ENCODE peak calls at places on chromosome 11, in eight cellular contexts. G, Z, Y, A, B, M, F and V are unnamed samples.

GRCh38 chr11:47408598-47409439 is 429 bp downstream of the SLC39A13 start:
- DNase-seq in Y (peak), F (peak), A (peak), M (peak), B (no peak), G (peak), Z (no peak), V (no peak)

GRCh38 chr11:72069787-72070251 is 10.5 kb downstream of the NUMA1 start:
- DNase-seq in B (peak), A (peak), Y (peak), F (peak), G (no peak), M (peak), Z (no peak), V (peak)

GRCh38 chr11:67119577-67120391 is 721 bp downstream of the KDM2A start:
- DNase-seq in F (peak), Z (peak), Y (no peak), B (no peak), G (peak), M (no peak), A (no peak), V (peak)

GRCh38 chr11:110095554-110095953 is 2.4 kb downstream of the ZC3H12C start:
- DNase-seq in A (no peak), B (no peak), Y (peak), M (no peak), Z (no peak), F (no peak), G (no peak), V (no peak)

GRCh38 chr11:95108671-95109551 is 19.3 kb downstream of the ENDOD1 start:
- DNase-seq in G (no peak), F (peak), A (no peak), Y (peak), B (no peak), Z (no peak), M (no peak), V (no peak)

GRCh38 chr11:95849087-95849825 is 59.0 kb downstream of the CEP57 start:
- DNase-seq in B (peak), Y (peak), Z (no peak), G (no peak), A (no peak), M (no peak), F (peak), V (peak)

GRCh38 chr11:58498464-58498863 is 9.4 kb downstream of the OR5B21 start:
- DNase-seq in Y (no peak), G (no peak), F (no peak), M (no peak), Z (no peak), A (no peak), B (no peak), V (no peak)

GRCh38 chr11:73859671-73860070 is 17.0 kb downstream of the COA4 start:
- DNase-seq in Y (no peak), B (no peak), M (no peak), F (no peak), A (no peak), G (no peak), Z (no peak), V (no peak)

GRCh38 chr11:118014022-118014421 is 27.8 kb downstream of the IL10RA start:
- DNase-seq in Y (no peak), M (no peak), Z (no peak), B (no peak), G (no peak), F (no peak), A (no peak), V (no peak)

GRCh38 chr11:28837599-28837998 is 729.4 kb downstream of the METTL15 start:
- DNase-seq in B (no peak), Z (no peak), A (no peak), G (no peak), Y (no peak), M (no peak), F (no peak), V (no peak)

GRCh38 chr11:91625495-91625894 is 599.1 kb upstream of the FAT3 start:
- DNase-seq in M (no peak), Z (no peak), A (no peak), G (no peak), Y (no peak), B (no peak), F (no peak), V (no peak)

GRCh38 chr11:105609341-105609781 is 512 bp upstream of the GRIA4 start:
- DNase-seq in Y (peak), F (peak), B (no peak), Z (no peak), G (no peak), A (no peak), M (no peak), V (peak)

GRCh38 chr11:57294225-57295131 is 30.3 kb downstream of the TNKS1BP1 start:
- DNase-seq in F (peak), M (no peak), Y (peak), B (no peak), G (no peak), Z (no peak), A (no peak), V (no peak)

GRCh38 chr11:24588075-24588474 is 91.2 kb downstream of the LUZP2 start:
- DNase-seq in B (no peak), Z (no peak), A (peak), M (no peak), G (no peak), F (no peak), Y (peak), V (no peak)

GRCh38 chr11:20026629-20027545 is 133.4 kb downstream of the DBX1 start:
- DNase-seq in G (no peak), M (no peak), F (peak), A (no peak), B (no peak), Z (no peak), Y (no peak), V (no peak)

GRCh38 chr11:73372371-73372993 is 3.7 kb upstream of the RELT start:
- DNase-seq in B (no peak), F (peak), Z (no peak), A (no peak), G (no peak), M (no peak), Y (peak), V (no peak)

GRCh38 chr11:43419460-43419859 is 60.7 kb downstream of the TTC17 start:
- DNase-seq in B (no peak), Z (peak), G (no peak), F (peak), Y (peak), A (peak), M (no peak), V (peak)

GRCh38 chr11:46410021-46410420 is 18.4 kb upstream of the CHRM4 start:
- DNase-seq in A (no peak), M (no peak), Z (no peak), G (no peak), B (no peak), Y (peak), F (peak), V (no peak)

GRCh38 chr11:116641561-116642045 is 131.2 kb downstream of the BUD13 start:
- DNase-seq in G (peak), M (peak), F (peak), Z (peak), A (no peak), Y (peak), B (no peak), V (peak)

GRCh38 chr11:14270690-14271542 is 88.1 kb downstream of the RRAS2 start:
- DNase-seq in F (no peak), Y (no peak), Z (peak), B (no peak), A (no peak), M (no peak), G (no peak), V (peak)

GRCh38 chr11:65899356-65900124 is 648 bp downstream of the FOSL1 start:
- DNase-seq in M (no peak), Z (no peak), Y (peak), F (peak), A (no peak), B (no peak), G (peak), V (peak)

GRCh38 chr11:65844231-65844872 is 10.6 kb downstream of the SNX32 start:
- DNase-seq in M (no peak), Y (no peak), G (no peak), Z (no peak), F (no peak), B (no peak), A (no peak), V (no peak)

GRCh38 chr11:44623716-44624491 is 58.4 kb downstream of the CD82 start:
- DNase-seq in A (no peak), B (no peak), G (peak), F (no peak), Z (peak), Y (no peak), M (peak), V (peak)

GRCh38 chr11:64121637-64122410 is 44.1 kb downstream of the MACROD1 start:
- DNase-seq in Z (no peak), Y (peak), F (peak), A (peak), G (no peak), B (peak), M (no peak), V (no peak)

GRCh38 chr11:134856371-134856971 is 444.4 kb upstream of the B3GAT1 start:
- DNase-seq in Z (no peak), Y (no peak), B (no peak), M (peak), A (no peak), G (no peak), F (no peak), V (no peak)

GRCh38 chr11:124278261-124278660 is 22.1 kb downstream of the OR8G5 start:
- DNase-seq in F (no peak), M (no peak), B (no peak), G (no peak), Y (peak), Z (no peak), A (no peak), V (no peak)

GRCh38 chr11:65593518-65594414 is 1.8 kb downstream of the KCNK7 start:
- DNase-seq in G (no peak), A (no peak), B (no peak), Z (peak), M (no peak), F (peak), Y (no peak), V (peak)